ENCODE peak calls at places on chromosome 9, in nine cellular contexts. Z is fibroblast of the conjunctiva; Y is effector CD4-positive, alpha-beta T cell; G is MM.1S; J is Right ventricle myocardium superior; H is heart left ventricle; D is cerebellum; N is pons; P is activated CD4-positive, alpha-beta T cell treated with anti-CD3 and anti-CD28 coated beads, Interleukin-2, amount 50 U/mL, for 48 hours. K is an unnamed sample.

GRCh38 chr9:124182741-124183140 is 75.0 kb upstream of the NEK6 start:
- DNase-seq in N (no peak), Z (no peak), P (no peak), Y (no peak), J (no peak), G (no peak), H (no peak), D (no peak), K (no peak)

GRCh38 chr9:111559000-111559610 is 34.1 kb downstream of the ZNF483 start:
- DNase-seq in J (no peak), H (no peak), Y (no peak), D (no peak), G (no peak), N (no peak), P (no peak), Z (peak), K (no peak)

GRCh38 chr9:110443146-110443877 is 105.6 kb upstream of the TXNDC8 start:
- DNase-seq in Y (no peak), G (no peak), Z (peak), P (no peak), N (no peak), D (no peak), J (no peak), H (no peak), K (no peak)

GRCh38 chr9:126624912-126625311 is 11.2 kb downstream of the LMX1B start:
- DNase-seq in N (no peak), J (no peak), H (no peak), P (no peak), D (no peak), Z (no peak), G (no peak), Y (no peak), K (no peak)

GRCh38 chr9:127123239-127123935 is 952 bp upstream of the ANGPTL2 start:
- DNase-seq in D (peak), P (no peak), N (no peak), G (no peak), H (no peak), Y (no peak), Z (no peak), J (peak), K (no peak)

GRCh38 chr9:70093944-70094343 is 50.3 kb downstream of the MAMDC2 start:
- DNase-seq in N (no peak), Y (no peak), H (no peak), J (no peak), Z (no peak), G (peak), D (no peak), P (no peak), K (no peak)

GRCh38 chr9:133888048-133888778 is 103.9 kb downstream of the VAV2 start:
- DNase-seq in H (no peak), Z (no peak), N (no peak), P (no peak), Y (no peak), G (no peak), D (no peak), J (no peak), K (no peak)

GRCh38 chr9:127177682-127178265 is 55.3 kb upstream of the ANGPTL2 start:
- DNase-seq in D (no peak), G (no peak), J (no peak), H (no peak), N (no peak), P (no peak), Z (no peak), Y (no peak), K (no peak)

GRCh38 chr9:114163517-114163924 is 8.2 kb downstream of the COL27A1 start:
- DNase-seq in N (no peak), P (no peak), Y (no peak), G (peak), J (peak), Z (peak), D (no peak), H (peak), K (no peak)

GRCh38 chr9:123657921-123658320 is 272.0 kb downstream of the DENND1A start:
- DNase-seq in Z (no peak), Y (no peak), D (no peak), P (no peak), J (no peak), H (no peak), N (no peak), G (no peak), K (no peak)

GRCh38 chr9:112288029-112288428 is 45.4 kb downstream of the PTBP3 start:
- DNase-seq in N (no peak), Z (no peak), J (no peak), G (no peak), P (no peak), H (no peak), Y (no peak), D (no peak), K (no peak)

GRCh38 chr9:524008-524407 is 309.3 kb downstream of the DOCK8 start:
- DNase-seq in J (no peak), N (no peak), D (no peak), Y (no peak), G (no peak), P (no peak), Z (no peak), H (no peak), K (no peak)

GRCh38 chr9:38280251-38280800 is 112.2 kb upstream of the ALDH1B1 start:
- DNase-seq in Y (no peak), J (no peak), G (no peak), P (no peak), D (no peak), Z (no peak), H (no peak), N (no peak), K (no peak)

GRCh38 chr9:124214596-124215550 is 42.9 kb upstream of the NEK6 start:
- DNase-seq in Z (no peak), N (no peak), H (no peak), G (no peak), Y (no peak), D (no peak), J (no peak), P (no peak), K (no peak)

GRCh38 chr9:122445155-122445749 is 32.5 kb downstream of the OR1J1 start:
- DNase-seq in J (no peak), G (no peak), P (no peak), N (no peak), Y (no peak), D (no peak), H (no peak), Z (peak), K (no peak)

GRCh38 chr9:38358390-38359296 is 33.9 kb upstream of the ALDH1B1 start:
- DNase-seq in J (no peak), H (no peak), N (no peak), Y (no peak), D (no peak), P (no peak), Z (no peak), G (no peak), K (no peak)

GRCh38 chr9:99964336-99964735 is 57.9 kb downstream of the STX17 start:
- DNase-seq in D (no peak), J (no peak), Y (no peak), H (no peak), Z (no peak), G (no peak), P (no peak), N (no peak), K (no peak)

GRCh38 chr9:125272697-125273096 is 11.1 kb downstream of the GAPVD1 start:
- DNase-seq in H (no peak), D (no peak), Z (peak), P (no peak), Y (no peak), G (no peak), N (peak), J (no peak), K (no peak)

GRCh38 chr9:121217609-121218292 is 16.1 kb upstream of the RAB14 start:
- DNase-seq in Y (no peak), D (no peak), J (no peak), G (no peak), Z (no peak), N (no peak), H (no peak), P (no peak), K (no peak)

GRCh38 chr9:33852216-33852826 is 35.4 kb downstream of the UBE2R2 start:
- DNase-seq in P (peak), Z (peak), G (peak), J (peak), D (peak), N (peak), H (peak), Y (peak), K (peak)

GRCh38 chr9:134565316-134565915 is 76.2 kb upstream of the COL5A1 start:
- DNase-seq in Z (no peak), D (no peak), P (no peak), N (no peak), G (no peak), J (peak), Y (no peak), H (no peak), K (no peak)

GRCh38 chr9:136720251-136720886 is 8.0 kb downstream of the DIPK1B start:
- DNase-seq in Z (no peak), N (no peak), D (peak), H (peak), Y (no peak), J (peak), P (no peak), G (no peak), K (no peak)

GRCh38 chr9:120289091-120289490 is 290.9 kb downstream of the CDK5RAP2 start:
- DNase-seq in N (no peak), G (no peak), Z (no peak), D (no peak), P (no peak), H (no peak), Y (no peak), J (no peak), K (no peak)

GRCh38 chr9:136525841-136526499 is 19.9 kb downstream of the NOTCH1 start:
- DNase-seq in N (peak), Z (no peak), J (no peak), H (no peak), D (peak), P (no peak), G (no peak), Y (no peak), K (no peak)

GRCh38 chr9:116073826-116074225 is 79.8 kb upstream of the PAPPA start:
- DNase-seq in J (no peak), D (peak), G (no peak), Z (no peak), N (no peak), H (no peak), P (no peak), Y (no peak), K (no peak)

GRCh38 chr9:74736635-74737034 is 151.1 kb downstream of the TRPM6 start:
- DNase-seq in Y (no peak), H (no peak), J (no peak), D (no peak), Z (no peak), G (no peak), N (no peak), P (no peak), K (no peak)

GRCh38 chr9:12813960-12814876 is 39.4 kb downstream of the LURAP1L start:
- DNase-seq in D (peak), G (peak), Y (no peak), J (peak), P (no peak), Z (peak), H (peak), N (peak), K (no peak)

GRCh38 chr9:130295945-130296782 is 30.6 kb downstream of the HMCN2 start:
- DNase-seq in H (peak), J (no peak), N (no peak), Y (no peak), Z (no peak), G (no peak), D (no peak), P (no peak), K (no peak)

K was measured in OCI-LY7.